ENCODE peak calls at places on chromosome 7, in five cellular contexts. B, Y, H, K and N are unnamed samples.

GRCh38 chr7:81929386-81929785 is 159.5 kb upstream of the HGF start:
- DNase-seq in B (no peak), Y (no peak), H (no peak), K (no peak), N (peak; percentile 37)

GRCh38 chr7:97872025-97872669 is at the start of gene ASNS:
- DNase-seq in B (peak; percentile 71), Y (peak; percentile 95), H (peak; percentile 95), K (peak; percentile 92), N (peak; percentile 96)

GRCh38 chr7:81690251-81690650 is 79.6 kb downstream of the HGF start:
- DNase-seq in B (peak; percentile 39), Y (no peak), H (no peak), K (peak; percentile 0), N (peak; percentile 37)

GRCh38 chr7:45126201-45126600 is 14.7 kb upstream of the TBRG4 start:
- DNase-seq in B (no peak), Y (no peak), H (no peak), K (no peak), N (no peak)

GRCh38 chr7:102326156-102326914 is 29.9 kb downstream of the SPDYE6 start:
- DNase-seq in B (no peak), Y (no peak), H (no peak), K (peak; percentile 5), N (no peak)

GRCh38 chr7:98418636-98419315 is 17.9 kb upstream of the BAIAP2L1 start:
- DNase-seq in B (peak; percentile 83), Y (peak; percentile 67), H (no peak), K (no peak), N (peak; percentile 95)

GRCh38 chr7:128783143-128783799 is 7.7 kb upstream of the OPN1SW start:
- DNase-seq in B (peak; percentile 59), Y (peak; percentile 52), H (peak; percentile 65), K (peak; percentile 89), N (peak; percentile 84)

GRCh38 chr7:45112648-45113047 is 1.2 kb upstream of the TBRG4 start:
- DNase-seq in B (no peak), Y (no peak), H (no peak), K (no peak), N (peak; percentile 6)

GRCh38 chr7:44595934-44596635 is 10.3 kb upstream of the OGDH start:
- DNase-seq in B (no peak), Y (no peak), H (no peak), K (no peak), N (no peak)

GRCh38 chr7:88357794-88358533 is 51.3 kb upstream of the STEAP4 start:
- DNase-seq in B (no peak), Y (no peak), H (no peak), K (no peak), N (no peak)

GRCh38 chr7:116173051-116174028 is 37.0 kb upstream of the TES start:
- DNase-seq in B (no peak), Y (no peak), H (peak; percentile 42), K (peak; percentile 14), N (peak; percentile 77)

GRCh38 chr7:106180721-106181120 is 68.6 kb upstream of the SYPL1 start:
- DNase-seq in B (no peak), Y (no peak), H (no peak), K (no peak), N (no peak)

GRCh38 chr7:29329686-29330085 is 135.1 kb downstream of the CHN2 start:
- DNase-seq in B (no peak), Y (no peak), H (no peak), K (no peak), N (no peak)

GRCh38 chr7:112898432-112899290 is 108.5 kb upstream of the TMEM168 start:
- DNase-seq in B (peak; percentile 39), Y (no peak), H (peak; percentile 22), K (peak; percentile 39), N (peak; percentile 78)

GRCh38 chr7:6691609-6692106 is 15.1 kb downstream of the ZNF12 start:
- DNase-seq in B (peak; percentile 3), Y (no peak), H (no peak), K (no peak), N (peak; percentile 41)

GRCh38 chr7:1965579-1966294 is 267.0 kb downstream of the MAD1L1 start:
- DNase-seq in B (no peak), Y (peak; percentile 5), H (no peak), K (no peak), N (no peak)

GRCh38 chr7:99677013-99677412 is 2.8 kb downstream of the CYP3A5 start:
- DNase-seq in B (no peak), Y (no peak), H (no peak), K (no peak), N (no peak)

GRCh38 chr7:148882668-148883232 is 1.3 kb downstream of the EZH2 start:
- DNase-seq in B (no peak), Y (no peak), H (no peak), K (no peak), N (peak; percentile 26)

GRCh38 chr7:123198668-123199652 is 809 bp downstream of the SLC13A1 start:
- DNase-seq in B (no peak), Y (no peak), H (no peak), K (no peak), N (no peak)

GRCh38 chr7:1432411-1433082 is 26.7 kb downstream of the MICALL2 start:
- DNase-seq in B (no peak), Y (peak; percentile 86), H (peak; percentile 43), K (peak; percentile 96), N (peak; percentile 30)

GRCh38 chr7:130144632-130145171 is 60.5 kb downstream of the TMEM209 start:
- DNase-seq in B (peak; percentile 62), Y (no peak), H (no peak), K (no peak), N (peak; percentile 57)

DNA sequence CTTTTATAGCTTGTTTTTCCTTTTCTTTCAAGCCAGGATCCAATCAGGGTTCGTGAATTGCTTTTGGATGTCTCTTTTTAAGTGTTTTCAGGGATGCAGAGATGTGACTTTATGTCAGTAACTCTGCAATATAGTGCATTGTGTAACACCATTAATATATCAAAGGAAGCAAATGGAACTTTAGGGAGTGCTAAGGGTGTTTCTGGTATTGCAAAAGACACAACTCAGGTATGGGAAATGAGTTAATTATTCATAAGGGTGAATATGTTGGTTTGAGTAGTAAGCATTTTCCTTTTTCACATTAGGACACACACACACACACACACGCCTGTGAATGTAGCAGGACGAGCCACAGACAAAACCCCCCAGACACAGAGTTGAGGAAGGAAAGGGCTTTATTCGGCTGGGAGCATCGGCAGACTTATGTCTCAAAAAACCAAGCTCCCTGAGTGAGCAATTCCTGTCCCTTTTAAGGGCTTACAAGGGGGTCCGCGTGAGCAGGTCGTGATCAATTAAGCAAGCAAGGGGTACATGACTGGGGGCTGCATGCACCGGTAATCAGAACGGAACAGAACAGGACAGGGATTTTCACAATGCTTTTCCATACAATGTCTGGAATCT is 31.8 kb upstream of the GSDME start:
- DNase-seq in B (no peak), Y (no peak), H (no peak), K (no peak), N (no peak)
- H3K4me3 ChIP-seq in B (no peak overlapping the region), Y (no peak overlapping the region), H (no peak overlapping the region), K (no peak overlapping the region), N (no peak overlapping the region)

DNA sequence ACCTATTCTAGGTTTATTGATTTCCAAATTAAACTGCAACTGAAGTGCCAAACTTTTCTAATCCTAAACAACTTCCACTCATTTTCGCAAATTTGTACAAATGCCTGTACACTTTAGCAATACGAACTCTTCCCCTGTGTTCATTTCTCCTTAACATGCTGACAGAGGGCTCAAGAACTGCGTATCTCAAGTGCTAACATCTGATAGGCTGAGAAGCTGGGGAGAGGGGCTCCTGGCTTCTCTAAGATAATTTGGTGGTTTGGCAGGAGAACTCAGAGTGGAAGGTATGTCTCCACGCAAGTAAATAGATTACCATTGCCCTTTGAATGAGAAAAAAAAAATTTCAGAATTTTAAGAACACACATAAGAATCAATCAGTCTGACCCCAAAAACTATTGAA is 53.3 kb upstream of the ANLN start:
- DNase-seq in B (no peak), Y (no peak), H (no peak), K (no peak), N (no peak)
- H3K4me3 ChIP-seq in B (no peak overlapping the region), Y (no peak overlapping the region), H (no peak overlapping the region), K (no peak overlapping the region), N (no peak overlapping the region)

GRCh38 chr7:108771853-108772252 is 202.2 kb downstream of the DNAJB9 start:
- DNase-seq in B (no peak), Y (no peak), H (no peak), K (no peak), N (no peak)

DNA sequence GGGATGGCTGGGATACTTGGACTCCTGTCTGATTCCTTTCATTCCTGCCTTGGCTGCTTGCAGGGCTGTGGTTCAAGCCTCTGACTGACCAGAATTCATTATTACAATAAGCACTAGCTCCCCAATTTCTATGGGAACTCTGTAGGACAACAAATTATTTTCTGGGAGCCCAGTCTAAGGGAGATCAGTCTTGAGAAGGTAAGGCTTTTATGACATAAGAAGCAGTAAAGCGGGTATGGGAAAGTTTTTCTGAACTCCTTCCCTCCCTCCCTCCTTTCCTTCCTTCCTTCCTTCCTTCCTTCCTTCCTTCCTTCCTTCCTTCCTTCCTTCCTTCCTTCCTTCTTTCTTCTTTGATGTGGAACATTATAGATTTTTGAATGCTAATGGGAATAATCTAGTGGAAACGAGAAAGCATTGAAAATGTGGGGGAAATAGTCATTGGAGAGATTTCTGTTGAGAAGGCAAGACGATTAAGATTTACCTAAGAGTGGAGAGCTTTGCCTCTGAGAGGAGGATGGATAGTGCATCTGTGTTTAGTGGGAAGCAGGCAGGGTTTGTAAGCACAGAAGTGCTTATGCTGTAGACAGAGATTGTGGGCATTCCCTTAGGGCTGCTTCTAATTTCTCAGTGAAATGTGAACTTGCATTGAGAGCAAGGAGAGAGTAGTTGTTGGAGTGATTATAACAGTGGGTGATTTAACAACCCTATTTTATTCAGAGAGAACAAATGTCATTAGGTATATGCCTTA is 201.5 kb downstream of the DNAJB9 start:
- DNase-seq in B (no peak), Y (no peak), H (no peak), K (no peak), N (no peak)
- H3K4me3 ChIP-seq in B (no peak overlapping the region), Y (no peak overlapping the region), H (no peak overlapping the region), K (no peak overlapping the region), N (no peak overlapping the region)

GRCh38 chr7:16421333-16422099 is at the start of gene CRPPA:
- DNase-seq in B (peak; percentile 19), Y (peak; percentile 72), H (no peak), K (peak; percentile 68), N (peak; percentile 50)
- H3K4me3 ChIP-seq in B (peak within 1 kb of the TSS; percentile 52), Y (peak within 1 kb of the TSS; percentile 40), H (peak within 1 kb of the TSS; percentile 20), K (peak within 1 kb of the TSS; percentile 73), N (peak within 1 kb of the TSS; percentile 42)

GRCh38 chr7:47383696-47384445 is 198.0 kb downstream of the TNS3 start:
- DNase-seq in B (no peak), Y (no peak), H (no peak), K (no peak), N (no peak)
- H3K4me3 ChIP-seq in B (no peak overlapping the region), Y (no peak overlapping the region), H (no peak overlapping the region), K (no peak overlapping the region), N (no peak overlapping the region)